ENCODE peak calls at places on chromosomes 5 and 9, in ten cellular contexts. One of them, this sample, is unnamed. For H3K9me3 and H3K4me1, the result is how much of the 10 kb centered on the place peaks cover.

GRCh38 chr5:64811050-64811640 is 42.4 kb downstream of the CWC27 start:
- DNase-seq in BE2C: peak
- DNase-seq in psoas muscle: no peak
- DNase-seq in heart right ventricle: peak
- DNase-seq in uterus: no peak
- DNase-seq in keratinocyte: peak
- DNase-seq in tibial nerve: no peak
- DNase-seq in left ventricle myocardium inferior: no peak
- DNase-seq in ovary: no peak
- DNase-seq in hepatocyte: peak
- DNase-seq in this sample: no peak

GRCh38 chr5:112316731-112317130 is 102.3 kb downstream of the EPB41L4A start:
- DNase-seq in ovary: no peak
- DNase-seq in tibial nerve: no peak
- DNase-seq in heart right ventricle: no peak
- DNase-seq in uterus: no peak
- DNase-seq in psoas muscle: no peak
- DNase-seq in hepatocyte: no peak
- DNase-seq in left ventricle myocardium inferior: no peak
- DNase-seq in keratinocyte: no peak
- DNase-seq in BE2C: no peak
- DNase-seq in this sample: no peak

GRCh38 chr9:135290086-135290485 is 189.5 kb upstream of the PPP1R26 start:
- DNase-seq in hepatocyte: no peak
- DNase-seq in BE2C: peak
- DNase-seq in heart right ventricle: peak
- DNase-seq in ovary: no peak
- DNase-seq in left ventricle myocardium inferior: peak
- DNase-seq in psoas muscle: peak
- DNase-seq in keratinocyte: no peak
- DNase-seq in uterus: no peak
- DNase-seq in tibial nerve: no peak
- DNase-seq in this sample: no peak

GRCh38 chr9:129584136-129584535 is 36.8 kb downstream of the C9orf50 start:
- DNase-seq in uterus: peak
- DNase-seq in ovary: peak
- DNase-seq in tibial nerve: peak
- DNase-seq in heart right ventricle: peak
- DNase-seq in keratinocyte: no peak
- DNase-seq in BE2C: peak
- DNase-seq in left ventricle myocardium inferior: peak
- DNase-seq in psoas muscle: peak
- DNase-seq in hepatocyte: peak
- DNase-seq in this sample: peak

GRCh38 chr5:56608216-56608925 is 207.0 kb upstream of the MAP3K1 start:
- DNase-seq in hepatocyte: no peak
- DNase-seq in left ventricle myocardium inferior: no peak
- DNase-seq in heart right ventricle: no peak
- DNase-seq in psoas muscle: no peak
- DNase-seq in keratinocyte: no peak
- DNase-seq in tibial nerve: no peak
- DNase-seq in ovary: no peak
- DNase-seq in uterus: no peak
- DNase-seq in BE2C: no peak
- DNase-seq in this sample: no peak

GRCh38 chr5:93300945-93301344 is 280.1 kb downstream of the NR2F1-AS1 start:
- DNase-seq in ovary: no peak
- DNase-seq in uterus: no peak
- DNase-seq in BE2C: no peak
- DNase-seq in heart right ventricle: no peak
- DNase-seq in keratinocyte: no peak
- DNase-seq in psoas muscle: no peak
- DNase-seq in tibial nerve: no peak
- DNase-seq in hepatocyte: no peak
- DNase-seq in left ventricle myocardium inferior: no peak
- DNase-seq in this sample: no peak

GRCh38 chr5:132265336-132266030 is 8.0 kb downstream of the PDLIM4 start:
- DNase-seq in ovary: peak
- DNase-seq in left ventricle myocardium inferior: peak
- DNase-seq in hepatocyte: peak
- DNase-seq in keratinocyte: no peak
- DNase-seq in heart right ventricle: peak
- DNase-seq in uterus: peak
- DNase-seq in psoas muscle: peak
- DNase-seq in BE2C: no peak
- DNase-seq in tibial nerve: peak
- DNase-seq in this sample: peak

GRCh38 chr5:144832416-144832815 is 661.7 kb downstream of the KCTD16 start:
- DNase-seq in BE2C: no peak
- DNase-seq in tibial nerve: no peak
- DNase-seq in uterus: no peak
- DNase-seq in hepatocyte: no peak
- DNase-seq in left ventricle myocardium inferior: no peak
- DNase-seq in psoas muscle: no peak
- DNase-seq in keratinocyte: no peak
- DNase-seq in heart right ventricle: no peak
- DNase-seq in ovary: no peak
- DNase-seq in this sample: no peak

GRCh38 chr5:2267991-2268390 is 385.3 kb upstream of the IRX4 start:
- DNase-seq in keratinocyte: no peak
- DNase-seq in psoas muscle: no peak
- DNase-seq in left ventricle myocardium inferior: no peak
- DNase-seq in heart right ventricle: no peak
- DNase-seq in tibial nerve: no peak
- DNase-seq in hepatocyte: no peak
- DNase-seq in ovary: no peak
- DNase-seq in BE2C: no peak
- DNase-seq in uterus: no peak
- DNase-seq in this sample: no peak

GRCh38 chr9:87498046-87498815 is 564 bp downstream of the DAPK1 start:
- DNase-seq in BE2C: peak
- DNase-seq in left ventricle myocardium inferior: peak
- DNase-seq in psoas muscle: peak
- DNase-seq in heart right ventricle: no peak
- DNase-seq in tibial nerve: no peak
- DNase-seq in hepatocyte: peak
- DNase-seq in uterus: peak
- DNase-seq in ovary: peak
- DNase-seq in keratinocyte: no peak
- DNase-seq in this sample: no peak

GRCh38 chr9:137428841-137429545 is 5.8 kb downstream of the NOXA1 start:
- DNase-seq in BE2C: peak
- DNase-seq in keratinocyte: no peak
- DNase-seq in left ventricle myocardium inferior: no peak
- DNase-seq in tibial nerve: no peak
- DNase-seq in heart right ventricle: no peak
- DNase-seq in psoas muscle: peak
- DNase-seq in hepatocyte: no peak
- DNase-seq in ovary: peak
- DNase-seq in uterus: no peak
- DNase-seq in this sample: no peak

GRCh38 chr9:124299519-124300090 is 41.9 kb downstream of the NEK6 start:
- DNase-seq in uterus: no peak
- DNase-seq in BE2C: no peak
- DNase-seq in heart right ventricle: no peak
- DNase-seq in psoas muscle: no peak
- DNase-seq in tibial nerve: no peak
- DNase-seq in left ventricle myocardium inferior: no peak
- DNase-seq in keratinocyte: no peak
- DNase-seq in hepatocyte: no peak
- DNase-seq in ovary: no peak
- DNase-seq in this sample: no peak

GRCh38 chr9:92636627-92637026 is 33.3 kb downstream of the IPPK start:
- DNase-seq in uterus: no peak
- DNase-seq in BE2C: no peak
- DNase-seq in keratinocyte: no peak
- DNase-seq in ovary: no peak
- DNase-seq in tibial nerve: no peak
- DNase-seq in heart right ventricle: no peak
- DNase-seq in psoas muscle: no peak
- DNase-seq in hepatocyte: no peak
- DNase-seq in left ventricle myocardium inferior: no peak
- DNase-seq in this sample: peak

GRCh38 chr9:38622083-38622674 is 1.8 kb upstream of the ANKRD18A start:
- DNase-seq in left ventricle myocardium inferior: no peak
- DNase-seq in BE2C: peak
- DNase-seq in tibial nerve: no peak
- DNase-seq in heart right ventricle: no peak
- DNase-seq in keratinocyte: no peak
- DNase-seq in hepatocyte: peak
- DNase-seq in uterus: no peak
- DNase-seq in psoas muscle: peak
- DNase-seq in ovary: no peak
- DNase-seq in this sample: no peak

GRCh38 chr5:142428773-142429473 is 104.1 kb upstream of the SPRY4 start:
- DNase-seq in ovary: no peak
- DNase-seq in BE2C: no peak
- DNase-seq in uterus: no peak
- DNase-seq in keratinocyte: no peak
- DNase-seq in hepatocyte: no peak
- DNase-seq in left ventricle myocardium inferior: no peak
- DNase-seq in psoas muscle: no peak
- DNase-seq in heart right ventricle: no peak
- DNase-seq in tibial nerve: no peak
- DNase-seq in this sample: no peak

GRCh38 chr9:128162215-128163026 is 2.4 kb downstream of the BBLN start:
- DNase-seq in tibial nerve: no peak
- DNase-seq in uterus: peak
- DNase-seq in psoas muscle: peak
- DNase-seq in heart right ventricle: peak
- DNase-seq in left ventricle myocardium inferior: peak
- DNase-seq in hepatocyte: no peak
- DNase-seq in BE2C: no peak
- DNase-seq in keratinocyte: no peak
- DNase-seq in ovary: peak
- DNase-seq in this sample: peak

GRCh38 chr9:68719847-68720246 is 14.8 kb downstream of the PIP5K1B start:
- DNase-seq in keratinocyte: no peak
- DNase-seq in BE2C: no peak
- DNase-seq in psoas muscle: no peak
- DNase-seq in heart right ventricle: no peak
- DNase-seq in tibial nerve: no peak
- DNase-seq in left ventricle myocardium inferior: no peak
- DNase-seq in ovary: no peak
- DNase-seq in hepatocyte: no peak
- DNase-seq in uterus: no peak
- DNase-seq in this sample: no peak

GRCh38 chr5:600551-601541 is 11.3 kb upstream of the CEP72 start:
- DNase-seq in psoas muscle: no peak
- DNase-seq in left ventricle myocardium inferior: no peak
- DNase-seq in hepatocyte: no peak
- DNase-seq in tibial nerve: no peak
- DNase-seq in ovary: no peak
- DNase-seq in heart right ventricle: no peak
- DNase-seq in uterus: no peak
- DNase-seq in BE2C: peak
- DNase-seq in keratinocyte: no peak
- DNase-seq in this sample: no peak

GRCh38 chr9:128702949-128703615 is 779 bp downstream of the PKN3 start:
- DNase-seq in uterus: peak
- DNase-seq in heart right ventricle: peak
- DNase-seq in left ventricle myocardium inferior: peak
- DNase-seq in keratinocyte: no peak
- DNase-seq in BE2C: peak
- DNase-seq in psoas muscle: peak
- DNase-seq in tibial nerve: no peak
- DNase-seq in ovary: no peak
- DNase-seq in hepatocyte: no peak
- DNase-seq in this sample: no peak

GRCh38 chr9:65432051-65432450 is 147.0 kb upstream of the FOXD4L5 start:
- DNase-seq in uterus: no peak
- DNase-seq in heart right ventricle: no peak
- DNase-seq in tibial nerve: no peak
- DNase-seq in keratinocyte: no peak
- DNase-seq in psoas muscle: no peak
- DNase-seq in left ventricle myocardium inferior: no peak
- DNase-seq in ovary: no peak
- DNase-seq in hepatocyte: no peak
- DNase-seq in BE2C: no peak
- DNase-seq in this sample: no peak
- H3K9me3 ChIP-seq in uterus: under half
- H3K9me3 ChIP-seq in heart right ventricle: under half
- H3K9me3 ChIP-seq in tibial nerve: under half
- H3K9me3 ChIP-seq in keratinocyte: under half
- H3K9me3 ChIP-seq in psoas muscle: under half
- H3K9me3 ChIP-seq in left ventricle myocardium inferior: under half
- H3K9me3 ChIP-seq in ovary: under half
- H3K9me3 ChIP-seq in hepatocyte: under half
- H3K9me3 ChIP-seq in BE2C: under half
- H3K9me3 ChIP-seq in this sample: under half

DNA sequence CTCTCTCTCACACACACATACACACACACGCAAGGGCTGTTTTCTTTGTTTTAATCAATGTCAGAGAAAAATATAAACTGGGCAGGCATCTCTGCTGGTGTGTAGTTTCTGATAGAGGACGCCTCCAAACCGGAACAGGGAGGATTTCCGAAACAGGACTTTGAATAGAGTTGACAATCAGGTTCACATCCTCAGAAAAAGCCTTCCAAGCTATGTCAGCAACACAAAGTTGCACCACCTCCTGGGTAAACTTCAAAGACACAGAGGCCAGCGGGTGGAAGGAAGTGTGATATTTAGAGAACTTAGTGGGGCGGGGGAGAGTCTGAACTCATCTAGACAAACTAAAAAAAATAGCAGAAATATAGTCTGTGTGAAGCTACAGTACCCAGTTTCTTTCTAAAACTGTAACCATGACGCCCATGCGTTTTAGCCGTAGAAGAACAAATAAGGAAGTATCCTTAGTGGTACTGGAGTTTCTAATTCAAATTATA is 1.2 kb downstream of the ST8SIA4 start:
- DNase-seq in ovary: no peak
- DNase-seq in keratinocyte: no peak
- DNase-seq in left ventricle myocardium inferior: no peak
- DNase-seq in heart right ventricle: peak
- DNase-seq in psoas muscle: peak
- DNase-seq in uterus: no peak
- DNase-seq in hepatocyte: peak
- DNase-seq in tibial nerve: peak
- DNase-seq in BE2C: no peak
- DNase-seq in this sample: peak
- TF ChIP-seq CTCF in ovary: no peak
- TF ChIP-seq CTCF in keratinocyte: no peak
- TF ChIP-seq CTCF in left ventricle myocardium inferior: no peak
- TF ChIP-seq CTCF in heart right ventricle: no peak
- TF ChIP-seq CTCF in psoas muscle: no peak
- TF ChIP-seq CTCF in uterus: no peak
- TF ChIP-seq CTCF in hepatocyte: no peak
- TF ChIP-seq CTCF in tibial nerve: no peak
- TF ChIP-seq CTCF in BE2C: no peak
- TF ChIP-seq CTCF in this sample: no peak

GRCh38 chr5:150623152-150623877 is 17.1 kb upstream of the SYNPO start:
- DNase-seq in left ventricle myocardium inferior: no peak
- DNase-seq in psoas muscle: peak
- DNase-seq in heart right ventricle: no peak
- DNase-seq in uterus: no peak
- DNase-seq in hepatocyte: no peak
- DNase-seq in BE2C: no peak
- DNase-seq in ovary: no peak
- DNase-seq in tibial nerve: no peak
- DNase-seq in keratinocyte: no peak
- DNase-seq in this sample: no peak
- H3K4me1 ChIP-seq in left ventricle myocardium inferior: half or more
- H3K4me1 ChIP-seq in psoas muscle: under half
- H3K4me1 ChIP-seq in heart right ventricle: half or more
- H3K4me1 ChIP-seq in uterus: under half
- H3K4me1 ChIP-seq in hepatocyte: under half
- H3K4me1 ChIP-seq in BE2C: under half
- H3K4me1 ChIP-seq in ovary: under half
- H3K4me1 ChIP-seq in tibial nerve: half or more
- H3K4me1 ChIP-seq in keratinocyte: under half
- H3K4me1 ChIP-seq in this sample: half or more

GRCh38 chr5:133854554-133854953 is 113.9 kb downstream of the C5orf15 start:
- DNase-seq in uterus: no peak
- DNase-seq in tibial nerve: no peak
- DNase-seq in ovary: no peak
- DNase-seq in keratinocyte: no peak
- DNase-seq in BE2C: no peak
- DNase-seq in hepatocyte: no peak
- DNase-seq in left ventricle myocardium inferior: no peak
- DNase-seq in psoas muscle: peak
- DNase-seq in heart right ventricle: no peak
- DNase-seq in this sample: no peak
- H3K9me3 ChIP-seq in uterus: under half
- H3K9me3 ChIP-seq in tibial nerve: under half
- H3K9me3 ChIP-seq in ovary: under half
- H3K9me3 ChIP-seq in keratinocyte: under half
- H3K9me3 ChIP-seq in BE2C: under half
- H3K9me3 ChIP-seq in hepatocyte: under half
- H3K9me3 ChIP-seq in left ventricle myocardium inferior: under half
- H3K9me3 ChIP-seq in psoas muscle: under half
- H3K9me3 ChIP-seq in heart right ventricle: under half
- H3K9me3 ChIP-seq in this sample: under half